ENCODE peak calls at places on chromosome 5, in five cellular contexts. T is astrocyte of the cerebellum, U is BJ, K is mucosa of descending colon, Q is kidney epithelial cell. Z is an unnamed sample.

GRCh38 chr5:56585973-56586740 is 229.2 kb upstream of the MAP3K1 start:
- DNase-seq in Q (no peak), T (no peak), K (no peak), U (no peak), Z (peak)

GRCh38 chr5:163463063-163463435 is 2.6 kb downstream of the HMMR start:
- DNase-seq in T (no peak), U (no peak), K (no peak), Q (no peak), Z (peak)

GRCh38 chr5:164741376-164741775 is 1236.0 kb downstream of the MAT2B start:
- DNase-seq in T (no peak), K (no peak), Q (no peak), U (no peak), Z (no peak)

GRCh38 chr5:88092938-88093635 is 175.6 kb downstream of the TMEM161B start:
- DNase-seq in U (no peak), T (no peak), K (no peak), Q (no peak), Z (no peak)

GRCh38 chr5:115375922-115376321 is 79.5 kb upstream of the CCDC112 start:
- DNase-seq in K (no peak), U (no peak), T (no peak), Q (no peak), Z (peak)

GRCh38 chr5:168291281-168291960 is at the start of gene WWC1:
- DNase-seq in K (peak), T (no peak), Q (no peak), U (no peak), Z (no peak)

GRCh38 chr5:134536876-134537275 is 11.4 kb downstream of the JADE2 start:
- DNase-seq in T (peak), U (no peak), Q (no peak), K (no peak), Z (no peak)

GRCh38 chr5:5588386-5588785 is 165.9 kb downstream of the ICE1 start:
- DNase-seq in K (no peak), T (no peak), Q (no peak), U (no peak), Z (no peak)

GRCh38 chr5:73638344-73639095 is 12.5 kb downstream of the ARHGEF28 start:
- DNase-seq in K (no peak), Q (peak), T (peak), U (no peak), Z (peak)

GRCh38 chr5:129963359-129963758 is 59.1 kb downstream of the CHSY3 start:
- DNase-seq in T (peak), U (peak), Q (peak), K (no peak), Z (peak)

GRCh38 chr5:158484246-158484645 is 615.5 kb downstream of the EBF1 start:
- DNase-seq in Q (no peak), K (no peak), U (peak), T (peak), Z (no peak)

GRCh38 chr5:178114325-178115135 is 1.2 kb downstream of the N4BP3 start:
- DNase-seq in Q (no peak), T (no peak), U (no peak), K (peak), Z (no peak)

GRCh38 chr5:124865603-124866354 is 119.3 kb upstream of the ZNF608 start:
- DNase-seq in U (no peak), T (no peak), Q (no peak), K (no peak), Z (peak)

GRCh38 chr5:95222836-95223235 is 62.1 kb downstream of the MCTP1 start:
- DNase-seq in U (no peak), K (no peak), T (no peak), Q (no peak), Z (no peak)

GRCh38 chr5:125551246-125551645 is 804.8 kb upstream of the ZNF608 start:
- DNase-seq in K (no peak), T (no peak), Q (no peak), U (no peak), Z (peak)

GRCh38 chr5:150153957-150154617 is 1.6 kb downstream of the PDGFRB start:
- DNase-seq in U (no peak), T (peak), Q (no peak), K (no peak), Z (peak)

GRCh38 chr5:127912411-127912810 is 171.2 kb upstream of the SLC12A2 start:
- DNase-seq in U (no peak), K (no peak), Q (no peak), T (no peak), Z (no peak)

GRCh38 chr5:179342577-179342976 is 2.7 kb downstream of the ADAMTS2 start:
- DNase-seq in K (no peak), T (no peak), U (no peak), Q (no peak), Z (peak)

GRCh38 chr5:139061274-139061673 is 136.9 kb downstream of the SIL1 start:
- DNase-seq in K (peak), T (peak), Q (no peak), U (peak), Z (peak)

GRCh38 chr5:79108792-79109191 is 2.8 kb upstream of the BHMT start:
- DNase-seq in U (no peak), Q (no peak), K (no peak), T (no peak), Z (no peak)

GRCh38 chr5:79014631-79015030 is 29.5 kb upstream of the ARSB start:
- DNase-seq in K (no peak), Q (no peak), T (no peak), U (no peak), Z (no peak)

GRCh38 chr5:111461261-111461671 is 51.1 kb downstream of the STARD4 start:
- DNase-seq in Q (no peak), U (no peak), T (no peak), K (no peak), Z (peak)

GRCh38 chr5:1325870-1326546 is 18.9 kb downstream of the CLPTM1L start:
- DNase-seq in Q (no peak), T (no peak), K (no peak), U (peak), Z (peak)

GRCh38 chr5:161703528-161703927 is 18.0 kb downstream of the GABRA6 start:
- DNase-seq in Q (no peak), T (no peak), U (no peak), K (no peak), Z (no peak)

GRCh38 chr5:135039526-135040296 is 5.7 kb upstream of the PITX1 start:
- DNase-seq in Q (no peak), U (no peak), K (no peak), T (no peak), Z (no peak)

GRCh38 chr5:174571662-174572397 is 152.6 kb upstream of the MSX2 start:
- DNase-seq in U (peak), Q (peak), K (no peak), T (peak), Z (peak)

GRCh38 chr5:33890633-33891032 is 1.2 kb downstream of the ADAMTS12 start:
- DNase-seq in Q (no peak), U (no peak), T (no peak), K (no peak), Z (peak)

GRCh38 chr5:52491829-52492217 is 295.9 kb upstream of the ITGA1 start:
- DNase-seq in Q (no peak), K (no peak), T (no peak), U (no peak), Z (no peak)

GRCh38 chr5:143279698-143280097 is 123.8 kb downstream of the NR3C1 start:
- DNase-seq in K (no peak), Q (no peak), U (no peak), T (no peak), Z (no peak)

GRCh38 chr5:2756211-2756746 is 4.8 kb upstream of the IRX2 start:
- DNase-seq in U (peak), K (no peak), T (no peak), Q (no peak), Z (peak)

GRCh38 chr5:152514827-152515397 is 109.8 kb upstream of the NMUR2 start:
- DNase-seq in U (no peak), K (no peak), T (peak), Q (no peak), Z (peak)
- TF ChIP-seq CTCF in U (peak), K (no peak), T (peak), Q (peak), Z (peak)

GRCh38 chr5:151237685-151238084 is 13.8 kb upstream of the CCDC69 start:
- DNase-seq in K (no peak), T (no peak), Q (no peak), U (no peak), Z (no peak)

GRCh38 chr5:151240891-151241290 is 12.1 kb upstream of the GM2A start:
- DNase-seq in Q (no peak), U (no peak), T (no peak), K (no peak), Z (no peak)

GRCh38 chr5:151236888-151237287 is 13.0 kb upstream of the CCDC69 start:
- DNase-seq in T (no peak), K (no peak), Q (no peak), U (no peak), Z (no peak)

GRCh38 chr5:151239237-151239861 is 13.6 kb upstream of the GM2A start:
- DNase-seq in K (peak), U (no peak), T (peak), Q (no peak), Z (peak)

GRCh38 chr5:151238303-151238741 is 14.4 kb upstream of the CCDC69 start:
- DNase-seq in U (no peak), Q (no peak), T (no peak), K (no peak), Z (no peak)
- H3K4me3 ChIP-seq in U (no peak), Q (no peak), T (no peak), K (no peak), Z (no peak)

GRCh38 chr5:58502032-58502431 is 10.8 kb downstream of the GAPT start:
- DNase-seq in Q (no peak), U (no peak), T (no peak), K (no peak), Z (no peak)
- TF ChIP-seq CTCF in Q (no peak), U (no peak), T (no peak), K (no peak), Z (no peak)

DNA sequence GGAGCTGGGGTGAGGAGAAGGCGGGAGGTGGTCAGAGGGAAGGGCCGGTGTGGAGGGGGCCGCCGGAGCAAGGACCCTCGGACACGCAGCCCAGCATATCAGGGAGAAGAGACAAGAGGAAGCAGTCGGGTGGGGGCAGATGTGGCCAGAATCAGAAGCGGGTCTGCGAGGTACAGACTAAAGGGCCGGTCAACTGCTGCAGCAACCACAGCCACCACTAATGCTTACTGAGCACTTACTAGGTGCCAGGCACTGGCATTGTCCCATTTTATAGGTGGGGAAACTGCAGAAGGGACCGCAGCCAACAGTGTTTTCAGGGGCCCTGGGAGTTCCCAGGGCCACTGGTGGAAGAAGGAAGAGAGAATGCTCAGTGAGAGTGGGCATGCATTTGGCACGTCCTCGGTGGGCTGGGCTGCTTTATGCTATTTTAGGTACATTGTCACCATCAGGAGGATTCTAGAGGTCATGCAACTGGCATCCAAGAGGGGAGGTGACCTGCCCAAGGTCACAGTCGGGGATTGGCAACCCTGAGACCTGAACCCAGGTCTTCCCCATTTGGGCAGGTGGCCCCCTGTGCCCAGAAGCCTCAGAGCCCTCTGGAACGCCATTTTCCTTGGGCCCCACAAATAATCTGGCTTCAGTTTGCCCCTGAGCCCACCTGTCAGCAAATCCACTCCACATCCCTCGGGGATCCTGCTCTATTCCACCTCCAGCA is 53.4 kb downstream of the DUSP1 start:
- DNase-seq in Q (no peak), U (no peak), K (no peak), T (no peak), Z (no peak)
- H3K4me3 ChIP-seq in Q (no peak), U (no peak), K (no peak), T (no peak), Z (no peak)

Z was measured in cardiac fibroblast.